ENCODE peak calls at places on chromosomes 7 and 10, in six cellular contexts. M is A549, W is K562, H is GM12878, L is HepG2, D is endothelial cell of umbilical vein. G is an unnamed sample.

GRCh38 chr7:133139350-133139749 is 57.5 kb upstream of the CHCHD3 start:
- DNase-seq in M (no peak), W (peak; percentile 32), H (no peak), L (peak; percentile 52), D (peak; percentile 32), G (peak; percentile 66)

GRCh38 chr10:11150255-11150731 is 132.6 kb downstream of the CELF2 start:
- DNase-seq in M (no peak), W (no peak), H (no peak), L (no peak), D (peak; percentile 39), G (no peak)

GRCh38 chr7:43108255-43109011 is 4.0 kb upstream of the HECW1 start:
- DNase-seq in M (peak; percentile 58), W (peak; percentile 71), H (peak; percentile 31), L (peak; percentile 45), D (peak; percentile 58), G (peak; percentile 55)

GRCh38 chr10:11773777-11774441 is 31.7 kb downstream of the ECHDC3 start:
- DNase-seq in M (no peak), W (no peak), H (no peak), L (no peak), D (no peak), G (no peak)

GRCh38 chr7:38070718-38071117 is 107.3 kb upstream of the STARD3NL start:
- DNase-seq in M (peak; percentile 28), W (peak; percentile 16), H (no peak), L (no peak), D (no peak), G (peak; percentile 46)

GRCh38 chr7:31114593-31115343 is 62.7 kb downstream of the ADCYAP1R1 start:
- DNase-seq in M (no peak), W (no peak), H (no peak), L (no peak), D (peak; percentile 49), G (peak; percentile 62)

GRCh38 chr7:121541457-121541856 is 145.3 kb upstream of the FAM3C start:
- DNase-seq in M (no peak), W (no peak), H (no peak), L (no peak), D (no peak), G (no peak)

GRCh38 chr10:88157981-88158465 is 294.6 kb downstream of the PTEN start:
- DNase-seq in M (peak; percentile 35), W (no peak), H (no peak), L (no peak), D (peak; percentile 76), G (peak; percentile 54)

GRCh38 chr7:8356071-8356470 is 77.3 kb upstream of the NXPH1 start:
- DNase-seq in M (no peak), W (no peak), H (no peak), L (no peak), D (no peak), G (no peak)

GRCh38 chr10:13686331-13686752 is 99.6 kb downstream of the PRPF18 start:
- DNase-seq in M (no peak), W (no peak), H (no peak), L (no peak), D (peak; percentile 96), G (no peak)

GRCh38 chr7:42730621-42731020 is 181.2 kb downstream of the C7orf25 start:
- DNase-seq in M (no peak), W (no peak), H (no peak), L (no peak), D (no peak), G (no peak)

GRCh38 chr7:34361663-34362250 is 296.3 kb upstream of the NPSR1 start:
- DNase-seq in M (no peak), W (no peak), H (no peak), L (no peak), D (no peak), G (no peak)

GRCh38 chr7:121140790-121141189 is 152.3 kb downstream of the CPED1 start:
- DNase-seq in M (no peak), W (no peak), H (no peak), L (no peak), D (no peak), G (no peak)

GRCh38 chr7:44881610-44882009 is 3.7 kb downstream of the PURB start:
- DNase-seq in M (no peak), W (no peak), H (no peak), L (no peak), D (peak; percentile 71), G (peak; percentile 74)

GRCh38 chr10:5622586-5622985 is 43.8 kb downstream of the ASB13 start:
- DNase-seq in M (no peak), W (no peak), H (no peak), L (no peak), D (no peak), G (no peak)

GRCh38 chr7:1380211-1380815 is 79.0 kb downstream of the MICALL2 start:
- DNase-seq in M (no peak), W (no peak), H (no peak), L (no peak), D (no peak), G (no peak)

GRCh38 chr7:149875396-149875795 is 1.6 kb downstream of the ATP6V0E2 start:
- DNase-seq in M (no peak), W (no peak), H (no peak), L (no peak), D (no peak), G (no peak)

GRCh38 chr10:7409045-7409731 is 1.6 kb downstream of the SFMBT2 start:
- DNase-seq in M (peak; percentile 46), W (peak; percentile 41), H (peak; percentile 51), L (no peak), D (no peak), G (peak; percentile 73)

GRCh38 chr7:125561006-125561405 is 631.4 kb upstream of the POT1 start:
- DNase-seq in M (no peak), W (no peak), H (no peak), L (no peak), D (no peak), G (no peak)

GRCh38 chr7:12670759-12671545 is 16.5 kb upstream of the ARL4A start:
- DNase-seq in M (no peak), W (no peak), H (no peak), L (no peak), D (no peak), G (peak; percentile 45)

GRCh38 chr10:84352251-84352842 is 24.0 kb downstream of the CCSER2 start:
- DNase-seq in M (peak; percentile 60), W (peak; percentile 72), H (no peak), L (peak; percentile 45), D (peak; percentile 63), G (peak; percentile 69)

GRCh38 chr10:84348860-84349259 is 20.5 kb downstream of the CCSER2 start:
- DNase-seq in M (no peak), W (no peak), H (no peak), L (no peak), D (peak; percentile 21), G (no peak)

GRCh38 chr10:84343831-84344230 is 15.4 kb downstream of the CCSER2 start:
- DNase-seq in M (no peak), W (no peak), H (no peak), L (no peak), D (no peak), G (no peak)

GRCh38 chr10:84344560-84344959 is 16.2 kb downstream of the CCSER2 start:
- DNase-seq in M (no peak), W (no peak), H (no peak), L (no peak), D (no peak), G (no peak)

GRCh38 chr10:84348431-84348830 is 20.0 kb downstream of the CCSER2 start:
- DNase-seq in M (no peak), W (no peak), H (no peak), L (no peak), D (no peak), G (no peak)
- H3K4me3 ChIP-seq in M (no peak overlapping the region), W (no peak overlapping the region), H (no peak overlapping the region), L (no peak overlapping the region), D (no peak overlapping the region), G (no peak overlapping the region)

GRCh38 chr10:77208857-77209256 is 428.8 kb downstream of the KCNMA1 start:
- DNase-seq in M (no peak), W (no peak), H (no peak), L (no peak), D (no peak), G (no peak)
- TF ChIP-seq MAX in M (no peak), W (no peak), H (no peak), L (no peak), D (no peak), G (no peak)

GRCh38 chr7:106170216-106170615 is 58.1 kb upstream of the SYPL1 start:
- DNase-seq in M (no peak), W (no peak), H (no peak), L (no peak), D (no peak), G (no peak)

GRCh38 chr7:106163257-106163656 is 51.1 kb upstream of the SYPL1 start:
- DNase-seq in M (no peak), W (no peak), H (no peak), L (no peak), D (no peak), G (no peak)

GRCh38 chr7:106167439-106168136 is 55.5 kb upstream of the SYPL1 start:
- DNase-seq in M (no peak), W (no peak), H (no peak), L (no peak), D (no peak), G (peak; percentile 73)

GRCh38 chr7:106165328-106165727 is 53.2 kb upstream of the SYPL1 start:
- DNase-seq in M (no peak), W (no peak), H (no peak), L (no peak), D (no peak), G (peak; percentile 64)

DNA sequence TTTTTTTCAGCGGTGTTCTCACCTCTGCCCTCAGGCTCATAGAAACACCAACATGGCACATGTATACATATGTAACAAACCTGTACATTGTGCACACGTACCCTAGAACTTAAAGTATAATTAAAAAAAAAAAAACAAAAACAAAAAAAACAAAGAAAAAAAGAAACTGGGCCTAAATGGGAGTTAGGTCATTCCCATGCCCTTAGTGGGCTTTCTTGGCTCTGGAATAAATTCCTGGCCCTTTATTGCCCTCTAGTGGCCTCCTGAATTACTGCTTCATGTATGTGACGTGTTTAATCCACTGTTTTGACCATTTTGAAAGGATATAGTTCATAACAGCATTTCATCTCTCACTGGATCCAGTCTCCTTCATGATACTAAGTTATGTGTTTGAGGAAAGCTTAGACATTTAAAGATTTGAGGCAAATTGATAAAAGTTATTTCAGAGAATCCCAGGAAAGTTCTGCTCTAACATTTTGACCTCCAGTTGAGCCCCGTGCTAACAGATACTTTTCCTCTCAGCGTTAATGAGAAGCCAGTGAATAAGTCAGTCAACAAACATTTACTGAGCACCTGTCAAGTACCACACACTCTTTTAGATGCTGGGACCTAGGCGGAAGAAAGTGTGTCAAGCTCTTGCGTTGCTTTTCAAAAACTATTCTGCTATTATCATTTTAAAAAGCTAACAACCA is 54.7 kb upstream of the SYPL1 start:
- DNase-seq in M (peak; percentile 68), W (peak; percentile 87), H (no peak), L (peak; percentile 62), D (peak; percentile 69), G (peak; percentile 79)
- TF ChIP-seq MYC in M (no peak), W (no peak), H (no peak), L (no peak), D (no peak), G (no peak)

GRCh38 chr10:124300224-124300623 is 118.5 kb downstream of the OAT start:
- DNase-seq in M (no peak), W (no peak), H (no peak), L (no peak), D (no peak), G (no peak)

GRCh38 chr10:124298891-124299290 is 119.8 kb downstream of the OAT start:
- DNase-seq in M (no peak), W (no peak), H (no peak), L (no peak), D (no peak), G (no peak)

GRCh38 chr10:124299726-124300125 is 119.0 kb downstream of the OAT start:
- DNase-seq in M (no peak), W (no peak), H (no peak), L (no peak), D (no peak), G (no peak)

GRCh38 chr10:124301736-124302135 is 117.0 kb downstream of the OAT start:
- DNase-seq in M (no peak), W (no peak), H (no peak), L (no peak), D (no peak), G (no peak)

GRCh38 chr10:124300735-124301134 is 118.0 kb downstream of the OAT start:
- DNase-seq in M (no peak), W (no peak), H (no peak), L (no peak), D (no peak), G (no peak)
- H3K4me3 ChIP-seq in M (no peak overlapping the region), W (no peak overlapping the region), H (no peak overlapping the region), L (no peak overlapping the region), D (no peak overlapping the region), G (no peak overlapping the region)